ENCODE peak calls at places on chromosomes 11 and 22, in six cellular contexts. One of them, this sample, is unnamed.

GRCh38 chr11:118200901-118201680 is 23.7 kb downstream of the JAML start:
- DNase-seq in fibroblast of pulmonary artery: no peak
- DNase-seq in GM12865: no peak
- DNase-seq in fibroblast of lung: no peak
- DNase-seq in brain microvascular endothelial cell: no peak
- DNase-seq in IMR-90: no peak
- DNase-seq in this sample: no peak

GRCh38 chr22:31091106-31091975 is 10.2 kb downstream of the SMTN start:
- DNase-seq in fibroblast of pulmonary artery: no peak
- DNase-seq in GM12865: no peak
- DNase-seq in fibroblast of lung: no peak
- DNase-seq in brain microvascular endothelial cell: no peak
- DNase-seq in IMR-90: no peak
- DNase-seq in this sample: no peak

GRCh38 chr11:2975594-2975993 is 16.5 kb downstream of the NAP1L4 start:
- DNase-seq in fibroblast of pulmonary artery: peak
- DNase-seq in GM12865: peak
- DNase-seq in fibroblast of lung: no peak
- DNase-seq in brain microvascular endothelial cell: peak
- DNase-seq in IMR-90: peak
- DNase-seq in this sample: peak

GRCh38 chr11:130094614-130095013 is 24.9 kb downstream of the APLP2 start:
- DNase-seq in fibroblast of pulmonary artery: peak
- DNase-seq in GM12865: no peak
- DNase-seq in fibroblast of lung: no peak
- DNase-seq in brain microvascular endothelial cell: no peak
- DNase-seq in IMR-90: no peak
- DNase-seq in this sample: no peak

GRCh38 chr11:17991799-17992433 is 20.9 kb downstream of the SERGEF start:
- DNase-seq in fibroblast of pulmonary artery: peak
- DNase-seq in GM12865: peak
- DNase-seq in fibroblast of lung: peak
- DNase-seq in brain microvascular endothelial cell: no peak
- DNase-seq in IMR-90: peak
- DNase-seq in this sample: peak

GRCh38 chr11:23205156-23205871 is 345.0 kb upstream of the CCDC179 start:
- DNase-seq in fibroblast of pulmonary artery: peak
- DNase-seq in GM12865: no peak
- DNase-seq in fibroblast of lung: peak
- DNase-seq in brain microvascular endothelial cell: peak
- DNase-seq in IMR-90: peak
- DNase-seq in this sample: no peak

GRCh38 chr11:62593434-62594044 is 2.2 kb upstream of the TUT1 start:
- DNase-seq in fibroblast of pulmonary artery: peak
- DNase-seq in GM12865: peak
- DNase-seq in fibroblast of lung: peak
- DNase-seq in brain microvascular endothelial cell: peak
- DNase-seq in IMR-90: peak
- DNase-seq in this sample: peak

GRCh38 chr11:3165152-3165705 is at the start of gene OSBPL5:
- DNase-seq in fibroblast of pulmonary artery: peak
- DNase-seq in GM12865: no peak
- DNase-seq in fibroblast of lung: peak
- DNase-seq in brain microvascular endothelial cell: no peak
- DNase-seq in IMR-90: peak
- DNase-seq in this sample: peak

GRCh38 chr11:12961615-12962014 is 47.5 kb upstream of the RASSF10 start:
- DNase-seq in fibroblast of pulmonary artery: peak
- DNase-seq in GM12865: no peak
- DNase-seq in fibroblast of lung: no peak
- DNase-seq in brain microvascular endothelial cell: no peak
- DNase-seq in IMR-90: peak
- DNase-seq in this sample: peak

GRCh38 chr22:32528316-32528715 is 53.7 kb downstream of the FBXO7 start:
- DNase-seq in fibroblast of pulmonary artery: no peak
- DNase-seq in GM12865: no peak
- DNase-seq in fibroblast of lung: no peak
- DNase-seq in brain microvascular endothelial cell: no peak
- DNase-seq in IMR-90: no peak
- DNase-seq in this sample: no peak

GRCh38 chr11:66914505-66914904 is 43.7 kb downstream of the PC start:
- DNase-seq in fibroblast of pulmonary artery: no peak
- DNase-seq in GM12865: no peak
- DNase-seq in fibroblast of lung: no peak
- DNase-seq in brain microvascular endothelial cell: no peak
- DNase-seq in IMR-90: no peak
- DNase-seq in this sample: no peak

GRCh38 chr11:33263549-33263948 is 6.4 kb downstream of the HIPK3 start:
- DNase-seq in fibroblast of pulmonary artery: no peak
- DNase-seq in GM12865: no peak
- DNase-seq in fibroblast of lung: no peak
- DNase-seq in brain microvascular endothelial cell: no peak
- DNase-seq in IMR-90: no peak
- DNase-seq in this sample: no peak

GRCh38 chr11:5151713-5152153 is 2.8 kb downstream of the OR52A1 start:
- DNase-seq in fibroblast of pulmonary artery: no peak
- DNase-seq in GM12865: no peak
- DNase-seq in fibroblast of lung: no peak
- DNase-seq in brain microvascular endothelial cell: no peak
- DNase-seq in IMR-90: no peak
- DNase-seq in this sample: no peak

GRCh38 chr11:65410936-65411680 is 11.5 kb upstream of the NEAT1 start:
- DNase-seq in fibroblast of pulmonary artery: no peak
- DNase-seq in GM12865: no peak
- DNase-seq in fibroblast of lung: no peak
- DNase-seq in brain microvascular endothelial cell: no peak
- DNase-seq in IMR-90: no peak
- DNase-seq in this sample: no peak

GRCh38 chr11:72683782-72684200 is 9.6 kb upstream of the PDE2A start:
- DNase-seq in fibroblast of pulmonary artery: peak
- DNase-seq in GM12865: peak
- DNase-seq in fibroblast of lung: no peak
- DNase-seq in brain microvascular endothelial cell: peak
- DNase-seq in IMR-90: peak
- DNase-seq in this sample: peak

GRCh38 chr22:40363059-40363458 is 7.3 kb upstream of the SGSM3 start:
- DNase-seq in fibroblast of pulmonary artery: no peak
- DNase-seq in GM12865: no peak
- DNase-seq in fibroblast of lung: peak
- DNase-seq in brain microvascular endothelial cell: no peak
- DNase-seq in IMR-90: peak
- DNase-seq in this sample: no peak

GRCh38 chr11:8914661-8915018 is 3.7 kb downstream of the AKIP1 start:
- DNase-seq in fibroblast of pulmonary artery: no peak
- DNase-seq in GM12865: no peak
- DNase-seq in fibroblast of lung: no peak
- DNase-seq in brain microvascular endothelial cell: no peak
- DNase-seq in IMR-90: no peak
- DNase-seq in this sample: no peak
- TF ChIP-seq CTCF in fibroblast of pulmonary artery: no peak
- TF ChIP-seq CTCF in GM12865: no peak
- TF ChIP-seq CTCF in fibroblast of lung: no peak
- TF ChIP-seq CTCF in brain microvascular endothelial cell: no peak
- TF ChIP-seq CTCF in IMR-90: no peak
- TF ChIP-seq CTCF in this sample: no peak

DNA sequence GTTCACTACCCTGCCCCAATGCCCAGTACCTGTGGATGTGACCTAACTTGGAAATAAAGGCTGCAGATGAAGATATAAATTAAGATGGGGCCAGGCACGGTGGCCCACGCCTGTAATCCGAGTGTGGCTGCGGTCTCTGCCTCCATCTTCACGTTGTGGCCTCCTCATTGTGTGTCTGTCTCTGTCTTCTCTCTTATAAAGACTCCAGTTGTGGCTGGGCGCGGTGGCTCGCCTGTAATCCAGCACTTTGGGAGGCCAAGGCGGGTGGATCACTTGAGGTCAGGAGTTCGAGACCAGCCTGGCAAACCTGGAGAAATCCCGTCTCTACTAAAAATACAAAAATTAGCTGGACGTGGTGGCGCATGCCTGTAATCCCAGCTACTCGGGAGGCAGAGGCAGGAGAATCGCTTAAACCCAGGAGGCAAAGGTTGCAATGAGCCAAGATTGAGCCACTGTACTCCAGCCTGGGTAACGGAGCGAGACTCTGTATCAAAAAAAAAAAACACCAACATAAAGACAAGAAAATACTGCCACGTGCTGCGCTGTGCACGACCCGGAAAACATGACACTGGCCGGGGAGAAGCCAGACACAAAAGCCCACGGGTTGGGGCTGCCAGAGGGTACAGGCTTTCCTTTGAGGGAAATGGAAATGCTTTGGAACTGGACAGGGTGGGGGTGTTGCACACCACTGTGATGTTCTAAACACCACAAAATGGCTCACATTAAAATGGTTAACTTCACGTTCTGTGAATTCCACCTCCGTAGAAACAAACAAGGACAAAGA is 18.7 kb downstream of the CELSR1 start:
- DNase-seq in fibroblast of pulmonary artery: no peak
- DNase-seq in GM12865: no peak
- DNase-seq in fibroblast of lung: no peak
- DNase-seq in brain microvascular endothelial cell: no peak
- DNase-seq in IMR-90: no peak
- DNase-seq in this sample: no peak
- TF ChIP-seq CTCF in fibroblast of pulmonary artery: no peak
- TF ChIP-seq CTCF in GM12865: no peak
- TF ChIP-seq CTCF in fibroblast of lung: no peak
- TF ChIP-seq CTCF in brain microvascular endothelial cell: no peak
- TF ChIP-seq CTCF in IMR-90: no peak
- TF ChIP-seq CTCF in this sample: no peak

GRCh38 chr11:126764221-126764620 is 236.3 kb downstream of the KIRREL3 start:
- DNase-seq in fibroblast of pulmonary artery: no peak
- DNase-seq in GM12865: peak
- DNase-seq in fibroblast of lung: peak
- DNase-seq in brain microvascular endothelial cell: no peak
- DNase-seq in IMR-90: peak
- DNase-seq in this sample: no peak
- TF ChIP-seq CTCF in fibroblast of pulmonary artery: no peak
- TF ChIP-seq CTCF in GM12865: peak
- TF ChIP-seq CTCF in fibroblast of lung: no peak
- TF ChIP-seq CTCF in brain microvascular endothelial cell: peak
- TF ChIP-seq CTCF in IMR-90: no peak
- TF ChIP-seq CTCF in this sample: no peak

GRCh38 chr11:29006668-29007067 is 898.5 kb downstream of the METTL15 start:
- DNase-seq in fibroblast of pulmonary artery: no peak
- DNase-seq in GM12865: no peak
- DNase-seq in fibroblast of lung: no peak
- DNase-seq in brain microvascular endothelial cell: no peak
- DNase-seq in IMR-90: no peak
- DNase-seq in this sample: no peak

GRCh38 chr11:29008481-29008880 is 900.3 kb downstream of the METTL15 start:
- DNase-seq in fibroblast of pulmonary artery: no peak
- DNase-seq in GM12865: no peak
- DNase-seq in fibroblast of lung: no peak
- DNase-seq in brain microvascular endothelial cell: no peak
- DNase-seq in IMR-90: no peak
- DNase-seq in this sample: no peak

GRCh38 chr11:29002816-29003215 is 894.6 kb downstream of the METTL15 start:
- DNase-seq in fibroblast of pulmonary artery: peak
- DNase-seq in GM12865: no peak
- DNase-seq in fibroblast of lung: no peak
- DNase-seq in brain microvascular endothelial cell: no peak
- DNase-seq in IMR-90: no peak
- DNase-seq in this sample: no peak

GRCh38 chr11:29009426-29009825 is 901.2 kb downstream of the METTL15 start:
- DNase-seq in fibroblast of pulmonary artery: no peak
- DNase-seq in GM12865: no peak
- DNase-seq in fibroblast of lung: peak
- DNase-seq in brain microvascular endothelial cell: no peak
- DNase-seq in IMR-90: no peak
- DNase-seq in this sample: no peak

DNA sequence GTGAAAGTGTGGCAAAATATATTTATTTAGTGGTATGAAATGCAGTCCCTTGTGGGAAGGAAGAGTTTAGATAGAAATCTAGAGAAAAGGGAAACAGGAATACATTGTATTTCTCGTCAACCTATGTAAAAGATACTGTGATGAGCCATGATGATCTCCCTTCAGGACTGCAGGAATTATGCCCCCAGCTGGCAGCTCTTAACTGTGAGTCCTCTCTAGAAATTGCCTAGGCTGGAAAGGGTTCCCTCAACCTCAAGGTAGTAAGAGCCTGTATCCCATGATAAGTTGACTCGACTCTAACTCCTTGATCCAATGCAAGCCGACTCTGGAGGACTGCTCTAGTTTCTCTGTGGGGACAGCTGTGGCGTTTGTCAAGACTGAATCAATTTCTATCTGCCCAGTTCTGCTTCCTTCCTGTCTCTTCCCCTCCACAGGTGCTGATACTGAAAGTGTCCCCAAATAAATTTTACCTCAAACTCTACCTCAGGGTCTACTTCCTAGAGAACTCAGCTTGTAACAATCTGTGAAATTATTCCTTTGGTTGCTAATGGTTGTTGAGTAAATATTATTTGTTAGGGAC is 897.3 kb downstream of the METTL15 start:
- DNase-seq in fibroblast of pulmonary artery: no peak
- DNase-seq in GM12865: peak
- DNase-seq in fibroblast of lung: no peak
- DNase-seq in brain microvascular endothelial cell: no peak
- DNase-seq in IMR-90: no peak
- DNase-seq in this sample: no peak
- TF ChIP-seq CTCF in fibroblast of pulmonary artery: no peak
- TF ChIP-seq CTCF in GM12865: no peak
- TF ChIP-seq CTCF in fibroblast of lung: no peak
- TF ChIP-seq CTCF in brain microvascular endothelial cell: peak
- TF ChIP-seq CTCF in IMR-90: no peak
- TF ChIP-seq CTCF in this sample: no peak

DNA sequence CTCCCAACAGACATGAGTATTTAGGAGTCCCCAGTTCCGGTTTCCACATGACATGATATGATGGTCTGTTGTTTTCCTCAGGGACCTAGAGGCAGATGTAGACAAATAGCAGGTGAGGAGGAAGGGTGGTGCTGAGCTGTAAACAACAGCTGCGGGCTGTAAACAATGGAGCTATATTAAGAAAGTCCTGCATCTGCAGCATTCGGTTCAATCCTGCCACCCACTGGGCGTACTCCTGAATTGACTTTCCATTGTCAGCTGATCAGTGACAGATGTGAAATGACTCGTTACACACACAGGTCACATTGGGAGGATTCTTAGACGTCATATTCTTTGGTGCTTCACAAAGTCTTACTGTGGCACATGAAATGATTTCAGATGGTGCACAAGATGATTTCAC is 26.8 kb upstream of the RAG1 start:
- DNase-seq in fibroblast of pulmonary artery: peak
- DNase-seq in GM12865: peak
- DNase-seq in fibroblast of lung: peak
- DNase-seq in brain microvascular endothelial cell: peak
- DNase-seq in IMR-90: peak
- DNase-seq in this sample: no peak
- TF ChIP-seq CTCF in fibroblast of pulmonary artery: peak
- TF ChIP-seq CTCF in GM12865: peak
- TF ChIP-seq CTCF in fibroblast of lung: peak
- TF ChIP-seq CTCF in brain microvascular endothelial cell: peak
- TF ChIP-seq CTCF in IMR-90: peak
- TF ChIP-seq CTCF in this sample: no peak